ENCODE peak calls at places on chromosomes 3 and 15, in five cellular contexts. T is A549, H is K562, S is GM12878, X is GM23338. P is an unnamed sample.

GRCh38 chr3:181727122-181728036 is 15.7 kb downstream of the SOX2 start:
- DNase-seq in S (no peak), X (peak; percentile 74), H (no peak), T (no peak), P (no peak)

GRCh38 chr15:84800365-84800806 is 16.8 kb upstream of the ALPK3 start:
- DNase-seq in S (no peak), X (no peak), H (no peak), T (no peak), P (no peak)

GRCh38 chr3:188092648-188093047 is 61.3 kb upstream of the LPP start:
- DNase-seq in S (no peak), X (no peak), T (no peak), H (no peak), P (no peak)

GRCh38 chr3:33732394-33732793 is 14.3 kb upstream of the CLASP2 start:
- DNase-seq in X (peak; percentile 24), T (peak; percentile 37), S (no peak), H (no peak), P (peak; percentile 5)

GRCh38 chr15:43218908-43219706 is 1.7 kb downstream of the EPB42 start:
- DNase-seq in X (peak; percentile 95), S (no peak), H (peak; percentile 66), T (peak; percentile 20), P (no peak)

GRCh38 chr15:62900071-62900812 is 142.3 kb upstream of the TPM1 start:
- DNase-seq in X (no peak), T (peak; percentile 50), S (no peak), H (no peak), P (no peak)

GRCh38 chr3:12856626-12857025 is 15.3 kb upstream of the RPL32 start:
- DNase-seq in S (no peak), X (peak; percentile 27), H (no peak), T (no peak), P (no peak)

GRCh38 chr15:29043731-29044485 is 158.1 kb downstream of the APBA2 start:
- DNase-seq in S (no peak), X (no peak), H (no peak), T (no peak), P (no peak)

GRCh38 chr3:173501941-173502489 is 104.5 kb downstream of the NLGN1 start:
- DNase-seq in T (no peak), X (no peak), H (no peak), S (no peak), P (no peak)

GRCh38 chr3:72186485-72186864 is 401.5 kb upstream of the PROK2 start:
- DNase-seq in X (no peak), H (no peak), T (no peak), S (no peak), P (no peak)

GRCh38 chr3:139477710-139478640 is 1.7 kb upstream of the RBP2 start:
- DNase-seq in S (no peak), X (no peak), T (no peak), H (no peak), P (no peak)

GRCh38 chr15:71392821-71393220 is 277.6 kb downstream of the THSD4 start:
- DNase-seq in T (no peak), S (no peak), X (no peak), H (no peak), P (no peak)

GRCh38 chr15:46091860-46092450 is 457.1 kb downstream of the SQOR start:
- DNase-seq in S (no peak), H (peak; percentile 13), X (peak; percentile 87), T (peak; percentile 27), P (peak; percentile 12)

GRCh38 chr3:10495003-10495402 is 10.4 kb downstream of the ATP2B2 start:
- DNase-seq in S (no peak), T (peak; percentile 53), H (peak; percentile 74), X (peak; percentile 27), P (peak; percentile 60)
- TF ChIP-seq JUNB in S (no peak), T (no peak), H (no peak), X (no peak), P (no peak)

GRCh38 chr3:158105710-158106438 is at the start of gene SHOX2:
- DNase-seq in S (no peak), T (peak; percentile 70), H (peak; percentile 72), X (peak; percentile 78), P (no peak)
- TF ChIP-seq JUNB in S (no peak), T (no peak), H (no peak), X (no peak), P (no peak)

GRCh38 chr15:31265090-31265870 is 61.4 kb upstream of the KLF13 start:
- DNase-seq in S (no peak), T (no peak), X (no peak), H (no peak), P (peak; percentile 79)
- TF ChIP-seq JUNB in S (no peak), T (no peak), X (no peak), H (no peak), P (no peak)

GRCh38 chr15:82855286-82856092 is 46.1 kb downstream of the WHAMM start:
- DNase-seq in T (no peak), H (no peak), S (no peak), X (no peak), P (no peak)
- TF ChIP-seq JUNB in T (no peak), H (no peak), S (no peak), X (no peak), P (no peak)

DNA sequence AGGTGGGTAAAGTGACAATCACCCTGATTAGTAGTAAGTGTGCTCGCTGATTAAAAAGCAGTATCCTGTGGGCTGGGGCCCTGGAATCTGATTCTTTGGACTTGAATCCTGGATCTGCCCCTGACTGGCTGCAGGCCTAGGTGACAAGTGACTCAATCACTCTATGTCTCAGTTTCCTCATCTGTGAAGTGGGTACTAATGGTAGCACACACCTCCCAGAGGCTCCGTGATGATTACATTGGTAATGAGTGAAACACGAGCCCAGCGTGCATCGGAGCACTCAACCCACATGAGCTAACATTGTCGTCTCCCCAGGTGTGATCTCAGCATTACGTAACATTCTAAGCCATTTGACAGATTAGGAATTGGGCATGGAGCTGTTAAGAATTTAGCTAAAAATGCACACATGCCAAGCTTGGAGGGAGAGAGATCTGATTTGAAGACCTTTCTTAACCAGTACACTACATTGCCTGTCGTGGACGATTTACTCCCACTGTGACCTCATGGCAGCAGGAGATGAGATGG is 32.2 kb downstream of the MGLL start:
- DNase-seq in H (no peak), S (no peak), T (no peak), X (no peak), P (no peak)
- TF ChIP-seq JUNB in H (no peak), S (no peak), T (no peak), X (no peak), P (no peak)

P was measured in HepG2.